ENCODE peak calls at places on chromosomes 3 and 15, in four cellular contexts. U, H, C and D are unnamed samples.

GRCh38 chr3:150216041-150216811 is 191.9 kb upstream of the TSC22D2 start:
- DNase-seq in C (no peak), H (no peak), U (peak; percentile 90), D (no peak)

GRCh38 chr3:49013738-49014660 is 4.4 kb downstream of the DALRD3 start:
- DNase-seq in H (no peak), C (peak; percentile 41), U (no peak), D (no peak)

GRCh38 chr3:72520690-72521308 is 327.4 kb downstream of the SHQ1 start:
- DNase-seq in H (no peak), U (no peak), C (no peak), D (no peak)

GRCh38 chr3:14216257-14217048 is 37.8 kb downstream of the LSM3 start:
- DNase-seq in C (peak; percentile 21), H (no peak), U (no peak), D (peak; percentile 49)

GRCh38 chr15:43955140-43955539 is 128.3 kb downstream of the WDR76 start:
- DNase-seq in U (no peak), H (no peak), C (no peak), D (no peak)

GRCh38 chr3:112374334-112374734 is 41.4 kb downstream of the CD200 start:
- DNase-seq in H (no peak), U (no peak), C (no peak), D (no peak)

GRCh38 chr3:55128201-55128870 is 200.5 kb upstream of the LRTM1 start:
- DNase-seq in U (no peak), C (no peak), H (no peak), D (no peak)

GRCh38 chr15:89278307-89278706 is 34.5 kb downstream of the FANCI start:
- DNase-seq in H (no peak), C (no peak), U (no peak), D (no peak)

GRCh38 chr3:64494530-64494929 is 193.3 kb downstream of the ADAMTS9 start:
- DNase-seq in C (no peak), U (no peak), H (no peak), D (no peak)

GRCh38 chr3:132315851-132316250 is 1.4 kb upstream of the ACP3 start:
- DNase-seq in H (no peak), C (no peak), U (no peak), D (no peak)

GRCh38 chr15:51751687-51752683 is 588 bp downstream of the TMOD2 start:
- DNase-seq in C (peak; percentile 9), H (no peak), U (no peak), D (peak; percentile 88)

GRCh38 chr3:49461443-49462171 is 8.5 kb upstream of the DAG1 start:
- DNase-seq in U (no peak), H (no peak), C (no peak), D (no peak)

GRCh38 chr15:37900286-37901221 is 33.9 kb upstream of the TMCO5A start:
- DNase-seq in H (no peak), C (no peak), U (peak; percentile 2), D (no peak)

GRCh38 chr3:127632035-127632434 is 3.0 kb downstream of the PODXL2 start:
- DNase-seq in U (no peak), C (no peak), H (no peak), D (no peak)

GRCh38 chr15:69860316-69860715 is 237.4 kb downstream of the TLE3 start:
- DNase-seq in C (no peak), U (no peak), H (no peak), D (no peak)

GRCh38 chr3:8599146-8599545 is 45.5 kb downstream of the SSUH2 start:
- DNase-seq in C (no peak), H (no peak), U (no peak), D (no peak)

GRCh38 chr3:98985406-98985805 is 83.9 kb upstream of the DCBLD2 start:
- DNase-seq in C (no peak), U (no peak), H (no peak), D (no peak)

GRCh38 chr15:28886431-28887343 is 913 bp downstream of the APBA2 start:
- DNase-seq in C (peak; percentile 22), U (no peak), H (no peak), D (no peak)

GRCh38 chr15:96767703-96768434 is 437.4 kb downstream of the NR2F2 start:
- DNase-seq in H (no peak), C (no peak), U (no peak), D (no peak)

GRCh38 chr15:61228025-61228901 is 839 bp downstream of the RORA start:
- DNase-seq in H (no peak), U (peak; percentile 2), C (no peak), D (no peak)

GRCh38 chr3:46353639-46354410 is at the start of gene CCR2:
- DNase-seq in H (no peak), C (no peak), U (no peak), D (no peak)